ENCODE peak calls at places on chromosomes 1 and 21, in nine cellular contexts. T, I, M, V, O, W, F, Z and Q are unnamed samples.

GRCh38 chr21:38377165-38378093 is 120.6 kb downstream of the KCNJ15 start:
- DNase-seq in T (no peak), M (no peak), O (no peak), V (no peak), F (no peak), W (no peak), Z (peak; percentile 42), I (no peak), Q (no peak)

GRCh38 chr1:5949761-5950100 is 42.5 kb downstream of the NPHP4 start:
- DNase-seq in Z (no peak), I (no peak), T (no peak), F (no peak), V (no peak), M (no peak), O (no peak), W (no peak), Q (no peak)

GRCh38 chr1:51569284-51570062 is 47.4 kb upstream of the OSBPL9 start:
- DNase-seq in M (peak; percentile 91), O (peak; percentile 17), W (peak; percentile 71), V (no peak), F (peak; percentile 37), Z (peak; percentile 79), T (peak; percentile 32), I (no peak), Q (peak; percentile 36)

GRCh38 chr1:102833171-102833570 is 275.2 kb downstream of the COL11A1 start:
- DNase-seq in F (no peak), M (no peak), Z (peak; percentile 1), W (no peak), T (no peak), O (no peak), I (no peak), V (no peak), Q (no peak)

GRCh38 chr1:151546006-151546925 is 6.2 kb downstream of the TUFT1 start:
- DNase-seq in I (no peak), T (no peak), F (no peak), W (no peak), Z (no peak), M (no peak), V (no peak), O (no peak), Q (no peak)

GRCh38 chr1:118185083-118185899 is at the start of gene SPAG17:
- DNase-seq in I (peak; percentile 98), T (peak; percentile 62), V (peak; percentile 82), F (no peak), W (peak; percentile 65), M (peak; percentile 72), O (peak; percentile 48), Z (peak; percentile 6), Q (no peak)

GRCh38 chr1:53621144-53621543 is 117.8 kb downstream of the GLIS1 start:
- DNase-seq in O (no peak), V (peak; percentile 10), F (no peak), Z (no peak), I (no peak), T (no peak), M (no peak), W (no peak), Q (no peak)

GRCh38 chr1:111275780-111276433 is 14.7 kb upstream of the CHIA start:
- DNase-seq in I (no peak), M (no peak), O (no peak), Z (no peak), W (no peak), V (no peak), T (no peak), F (no peak), Q (no peak)

GRCh38 chr1:59223943-59224639 is 72.8 kb upstream of the FGGY start:
- DNase-seq in I (no peak), V (no peak), F (no peak), M (no peak), Z (no peak), O (no peak), T (no peak), W (peak; percentile 89), Q (no peak)

GRCh38 chr1:17120483-17120882 is 1.2 kb upstream of the PADI2 start:
- DNase-seq in Z (no peak), M (no peak), F (no peak), I (no peak), T (no peak), O (no peak), W (no peak), V (no peak), Q (no peak)

GRCh38 chr1:17122449-17123194 is 3.4 kb upstream of the PADI2 start:
- DNase-seq in V (no peak), F (no peak), T (peak; percentile 16), I (no peak), Z (peak; percentile 75), M (no peak), O (peak; percentile 49), W (peak; percentile 70), Q (no peak)

GRCh38 chr1:17119744-17120482 is 662 bp upstream of the PADI2 start:
- DNase-seq in I (peak; percentile 39), O (no peak), T (no peak), V (no peak), F (no peak), Z (peak; percentile 93), M (peak; percentile 69), W (no peak), Q (no peak)

GRCh38 chr1:17121881-17122280 is 2.6 kb upstream of the PADI2 start:
- DNase-seq in W (no peak), T (no peak), Z (peak; percentile 67), M (no peak), O (no peak), F (no peak), V (no peak), I (no peak), Q (no peak)

DNA sequence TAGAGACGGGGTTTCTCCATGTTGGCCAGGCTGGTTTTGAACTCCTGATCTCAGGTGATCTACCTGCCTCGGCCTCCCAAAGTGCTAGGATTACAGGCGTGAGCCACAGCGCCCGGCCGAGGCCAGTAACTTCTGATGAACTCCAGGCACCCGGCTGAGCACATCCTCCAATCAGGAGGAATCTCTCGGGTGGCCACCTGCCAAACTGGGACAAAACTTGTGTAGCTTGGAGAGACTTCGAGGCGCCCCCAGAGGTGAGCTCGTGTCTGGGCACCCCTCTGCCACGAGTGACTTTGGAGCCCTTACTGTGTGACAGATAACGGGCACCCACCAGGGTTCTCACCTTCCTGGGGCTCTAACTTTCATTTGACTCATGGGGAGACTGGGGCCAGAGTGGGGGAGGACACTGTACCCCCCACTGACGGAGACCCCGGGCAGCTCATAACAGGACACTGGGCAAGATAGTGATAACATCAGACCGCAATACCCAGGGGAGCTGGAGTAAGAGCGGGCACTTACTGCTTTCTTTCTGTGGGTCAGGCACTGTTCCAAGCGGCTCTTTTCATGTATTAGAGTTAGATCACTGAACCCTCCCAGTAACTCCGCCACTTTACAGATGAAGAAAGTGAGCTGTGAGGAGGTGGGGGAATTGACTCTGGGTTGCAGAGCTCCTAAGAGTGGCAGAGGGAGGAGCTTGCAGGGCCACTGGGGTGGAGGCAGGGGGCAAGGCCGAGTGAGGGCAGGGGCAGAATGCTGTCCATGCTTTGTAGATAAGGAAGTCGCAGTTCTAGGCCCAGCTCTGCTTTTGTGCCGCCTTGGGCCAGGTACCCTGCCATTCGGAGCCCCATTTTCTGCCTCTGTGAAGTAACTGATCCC is 1.9 kb upstream of the PADI2 start:
- DNase-seq in F (no peak), W (peak; percentile 44), Z (peak; percentile 92), T (peak; percentile 33), M (no peak), I (no peak), O (no peak), V (no peak), Q (no peak)
- TF ChIP-seq CTCF in F (no peak), W (no peak), Z (no peak), T (no peak), M (peak; percentile 3), I (no peak), O (no peak), V (no peak), Q (no peak)

DNA sequence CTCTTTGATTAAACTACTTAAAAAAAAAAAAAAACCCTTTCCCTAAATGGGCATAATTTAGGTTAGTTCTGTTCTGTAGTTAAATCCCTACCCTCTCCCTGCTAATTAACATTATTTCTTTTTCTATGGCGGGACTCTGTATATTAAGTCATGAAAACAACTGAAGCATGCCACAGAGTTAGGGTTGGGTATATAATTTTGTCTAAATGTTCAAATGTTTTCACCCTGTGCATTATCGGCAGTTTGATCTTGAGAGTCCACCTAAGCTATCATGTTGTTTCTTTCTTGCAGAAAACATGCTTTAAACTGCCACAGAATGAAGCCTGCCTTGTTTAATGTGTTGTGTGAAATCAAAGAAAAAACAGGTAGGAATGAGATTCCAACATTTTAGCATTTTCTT is 4.0 kb downstream of the PBX1 start:
- DNase-seq in O (no peak), M (no peak), Z (no peak), W (no peak), V (no peak), T (peak; percentile 20), F (no peak), I (no peak), Q (no peak)
- H3K4me3 ChIP-seq in O (peak overlapping the region; percentile 86), M (no peak overlapping the region), Z (no peak overlapping the region), W (peak overlapping the region; percentile 63), V (peak overlapping the region; percentile 13), T (peak overlapping the region; percentile 95), F (peak overlapping the region; percentile 17), I (peak overlapping the region; percentile 81), Q (peak overlapping the region; percentile 34)

DNA sequence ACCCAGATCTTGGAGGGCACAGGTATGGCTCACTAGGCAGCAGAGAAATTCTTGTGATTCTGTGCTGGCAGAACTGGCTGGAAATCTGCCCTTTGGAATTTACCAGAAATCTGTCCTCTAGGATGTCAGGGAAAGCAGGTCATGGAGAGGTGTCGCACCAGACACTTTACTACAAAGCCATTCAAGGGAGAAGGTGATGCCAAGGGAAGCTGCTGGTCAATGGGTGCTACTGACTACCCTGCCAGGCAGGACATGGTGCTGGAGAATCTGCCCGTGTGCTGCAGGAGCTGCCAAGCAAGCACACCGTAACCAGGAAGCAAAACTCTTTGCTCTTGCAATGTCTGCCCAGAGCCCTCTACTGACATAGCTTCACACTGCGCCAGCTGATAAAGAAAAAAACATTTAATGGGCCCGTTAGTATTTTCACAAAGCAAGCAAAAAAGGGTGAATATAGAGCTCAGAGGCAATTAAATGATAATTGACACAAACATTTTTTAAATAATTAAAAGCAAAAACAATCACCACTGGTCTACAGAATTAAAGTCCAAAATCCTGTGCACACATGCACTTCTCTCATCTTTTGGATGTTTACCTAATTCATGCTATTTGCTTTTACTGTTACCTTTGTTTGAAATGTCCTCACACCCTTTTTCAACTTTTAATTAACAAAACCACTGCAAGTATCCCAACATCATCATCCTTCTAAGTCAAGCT is 7.2 kb upstream of the FBXO28 start:
- DNase-seq in V (no peak), F (no peak), O (peak; percentile 41), M (peak; percentile 69), W (peak; percentile 77), I (peak; percentile 64), T (peak; percentile 56), Z (peak; percentile 74), Q (no peak)
- TF ChIP-seq CTCF in V (no peak), F (peak; percentile 48), O (peak; percentile 26), M (peak; percentile 39), W (peak; percentile 75), I (peak; percentile 54), T (peak; percentile 26), Z (peak; percentile 59), Q (peak; percentile 39)

DNA sequence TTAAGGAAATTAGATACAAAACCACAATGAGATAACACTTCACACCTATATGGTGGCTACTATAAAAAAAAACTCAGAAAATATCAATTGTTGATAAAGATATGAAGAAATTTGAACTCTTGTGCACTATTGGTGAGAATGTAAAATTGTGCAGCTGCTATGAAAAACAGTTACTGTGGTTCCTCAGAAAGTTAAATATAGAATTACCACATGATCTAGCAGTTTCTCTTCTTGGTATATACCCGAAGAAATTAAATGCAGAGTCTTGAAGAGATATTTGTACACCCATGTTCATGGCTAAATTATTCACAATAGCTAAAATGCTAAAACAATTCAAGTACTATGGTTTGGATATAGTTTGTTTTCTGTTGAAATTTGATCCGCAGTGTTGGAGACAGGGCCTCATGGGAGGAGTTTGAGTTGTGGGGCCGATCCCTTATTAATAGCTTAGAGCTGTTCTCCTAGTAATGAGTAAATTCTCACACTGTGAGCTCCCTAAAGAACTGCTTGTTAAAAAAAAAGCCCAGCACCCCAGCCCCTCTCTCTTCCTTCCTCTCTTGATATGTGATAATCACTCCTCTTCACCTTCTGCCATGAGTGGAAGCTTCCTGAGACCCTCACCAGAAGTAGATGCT is 1412.1 kb downstream of the PLA2G4A start:
- DNase-seq in V (no peak), W (no peak), I (no peak), F (no peak), T (no peak), O (no peak), Z (peak; percentile 2), M (no peak), Q (no peak)
- H3K4me3 ChIP-seq in V (no peak overlapping the region), W (no peak overlapping the region), I (no peak overlapping the region), F (no peak overlapping the region), T (no peak overlapping the region), O (no peak overlapping the region), Z (no peak overlapping the region), M (no peak overlapping the region), Q (no peak overlapping the region)